ENCODE peak calls at places on chromosome 13, in five cellular contexts. G is esophagus squamous epithelium; N is CD8-positive, alpha-beta T cell; K is endodermal cell; L is CD8-positive, alpha-beta memory T cell. S is an unnamed sample.

GRCh38 chr13:40407567-40407966 is 258.9 kb downstream of the FOXO1 start:
- DNase-seq in N (no peak), K (no peak), G (no peak), L (no peak), S (no peak)

GRCh38 chr13:21567714-21568113 is 36.3 kb downstream of the MICU2 start:
- DNase-seq in L (no peak), N (no peak), K (no peak), G (no peak), S (no peak)

GRCh38 chr13:21673592-21674270 is 2.9 kb downstream of the FGF9 start:
- DNase-seq in L (peak; percentile 16), G (no peak), N (no peak), K (peak; percentile 84), S (peak; percentile 21)

GRCh38 chr13:76886292-76887061 is at the start of gene KCTD12:
- DNase-seq in N (peak; percentile 54), L (peak; percentile 48), K (peak; percentile 87), G (peak; percentile 57), S (peak; percentile 77)

GRCh38 chr13:99993660-99994455 is 12.3 kb downstream of the ZIC2 start:
- DNase-seq in K (no peak), G (no peak), L (no peak), N (no peak), S (no peak)

GRCh38 chr13:24694907-24695306 is 14.7 kb downstream of the ATP12A start:
- DNase-seq in K (no peak), L (no peak), N (no peak), G (no peak), S (no peak)

GRCh38 chr13:36979361-36980040 is 19.6 kb downstream of the ALG5 start:
- DNase-seq in N (no peak), K (no peak), G (no peak), L (no peak), S (no peak)

GRCh38 chr13:32940601-32941000 is 75.6 kb upstream of the KL start:
- DNase-seq in K (no peak), G (no peak), L (no peak), N (no peak), S (peak; percentile 96)

GRCh38 chr13:23322353-23323336 is 110.9 kb downstream of the SACS start:
- DNase-seq in G (no peak), N (no peak), L (no peak), K (no peak), S (no peak)

GRCh38 chr13:34719060-34719875 is 222.8 kb upstream of the NBEA start:
- DNase-seq in N (no peak), K (no peak), G (no peak), L (no peak), S (no peak)

GRCh38 chr13:64591981-64592380 is 2638.2 kb downstream of the PCDH9 start:
- DNase-seq in L (no peak), N (no peak), G (no peak), K (no peak), S (no peak)

GRCh38 chr13:76632388-76633044 is 253.7 kb downstream of the KCTD12 start:
- DNase-seq in K (peak; percentile 77), L (no peak), N (no peak), G (no peak), S (peak; percentile 8)

GRCh38 chr13:30479154-30479553 is 13.4 kb upstream of the HMGB1 start:
- DNase-seq in L (no peak), N (no peak), G (no peak), K (no peak), S (no peak)
- H3K4me1 ChIP-seq in L (no peaks in the 10 kb centered on the region), N (no peaks in the 10 kb centered on the region), G (no peaks in the 10 kb centered on the region), K (no peaks in the 10 kb centered on the region), S (peaks cover 12% of the 10 kb centered on the region)

GRCh38 chr13:102631198-102631597 is 34.4 kb downstream of the TPP2 start:
- DNase-seq in G (no peak), N (no peak), K (no peak), L (no peak), S (no peak)

GRCh38 chr13:102628559-102628958 is 31.8 kb downstream of the TPP2 start:
- DNase-seq in N (no peak), L (no peak), K (no peak), G (no peak), S (no peak)

GRCh38 chr13:102626928-102627327 is 30.1 kb downstream of the TPP2 start:
- DNase-seq in G (no peak), N (no peak), L (no peak), K (no peak), S (no peak)
- H3K36me3 ChIP-seq in G (peaks cover 98% of the 10 kb centered on the region), N (peaks cover 41% of the 10 kb centered on the region), L (peaks cover 62% of the 10 kb centered on the region), K (peaks cover 92% of the 10 kb centered on the region), S (peaks cover 58% of the 10 kb centered on the region)

GRCh38 chr13:73337511-73337910 is 278.7 kb downstream of the KLF5 start:
- DNase-seq in N (no peak), L (no peak), K (no peak), G (no peak), S (no peak)
- H3K4me1 ChIP-seq in N (no peaks in the 10 kb centered on the region), L (no peaks in the 10 kb centered on the region), K (no peaks in the 10 kb centered on the region), G (peaks cover 64% of the 10 kb centered on the region), S (peaks cover 24% of the 10 kb centered on the region)

DNA sequence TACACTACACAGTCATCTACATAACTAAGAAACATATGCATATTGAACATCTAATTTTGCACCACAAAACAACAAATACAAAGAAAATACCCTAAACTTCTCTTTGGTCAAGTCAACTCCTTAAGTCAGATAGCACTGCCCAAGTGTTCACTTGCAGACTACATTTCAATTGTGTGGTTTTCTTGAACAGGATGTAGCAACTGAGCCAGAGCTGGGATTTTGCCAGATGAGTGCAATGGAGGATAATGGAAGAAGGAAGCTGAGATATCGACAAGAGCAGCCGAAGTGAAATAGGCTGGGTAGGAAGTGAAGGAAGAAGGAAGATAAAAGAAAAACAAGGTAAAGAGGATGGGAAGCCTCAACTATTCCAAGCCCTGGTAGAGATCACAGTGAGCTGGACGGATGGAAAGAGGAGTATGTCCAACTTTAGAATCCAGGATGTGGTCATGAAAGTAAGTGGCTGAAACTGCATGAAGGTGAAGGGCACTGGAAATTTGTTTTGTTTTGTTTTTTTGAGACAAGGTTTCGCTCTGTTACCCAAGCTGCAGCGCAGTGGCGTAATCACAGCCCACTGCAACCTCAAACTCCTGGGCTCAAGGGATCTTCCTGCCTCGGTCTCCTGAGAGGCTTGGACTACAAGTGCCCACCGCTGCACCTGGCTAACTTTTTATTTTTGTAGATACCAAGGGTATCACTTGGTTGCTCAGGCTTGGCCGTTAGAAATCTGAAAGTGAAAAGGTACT is 15.0 kb downstream of the NUFIP1 start:
- DNase-seq in N (no peak), G (no peak), L (no peak), K (no peak), S (no peak)
- H3K36me3 ChIP-seq in N (peaks cover 9% of the 10 kb centered on the region), G (peaks cover 58% of the 10 kb centered on the region), L (peaks cover 14% of the 10 kb centered on the region), K (peaks cover 56% of the 10 kb centered on the region), S (peaks cover 33% of the 10 kb centered on the region)

GRCh38 chr13:52884429-52884828 is 36.0 kb upstream of the PCDH8 start:
- DNase-seq in K (peak; percentile 4), L (no peak), N (no peak), G (no peak), S (no peak)
- H3K4me1 ChIP-seq in K (peaks cover 9% of the 10 kb centered on the region), L (no peaks in the 10 kb centered on the region), N (no peaks in the 10 kb centered on the region), G (peaks cover 13% of the 10 kb centered on the region), S (no peaks in the 10 kb centered on the region)

GRCh38 chr13:49972709-49973108 is 24.1 kb upstream of the TRIM13 start:
- DNase-seq in G (no peak), L (no peak), K (no peak), N (no peak), S (no peak)
- H3K36me3 ChIP-seq in G (no peaks in the 10 kb centered on the region), L (no peaks in the 10 kb centered on the region), K (no peaks in the 10 kb centered on the region), N (no peaks in the 10 kb centered on the region), S (no peaks in the 10 kb centered on the region)

GRCh38 chr13:107799001-107799400 is 416.3 kb downstream of the LIG4 start:
- DNase-seq in L (no peak), N (no peak), G (no peak), K (no peak), S (no peak)
- H3K4me1 ChIP-seq in L (no peaks in the 10 kb centered on the region), N (no peaks in the 10 kb centered on the region), G (no peaks in the 10 kb centered on the region), K (no peaks in the 10 kb centered on the region), S (no peaks in the 10 kb centered on the region)

GRCh38 chr13:109428146-109428545 is 358.2 kb downstream of the IRS2 start:
- DNase-seq in L (no peak), K (no peak), G (no peak), N (no peak), S (no peak)

GRCh38 chr13:109425821-109426689 is 360.3 kb downstream of the IRS2 start:
- DNase-seq in N (no peak), G (no peak), L (no peak), K (no peak), S (no peak)

GRCh38 chr13:109427695-109428094 is 358.7 kb downstream of the IRS2 start:
- DNase-seq in G (no peak), L (no peak), N (no peak), K (no peak), S (no peak)

GRCh38 chr13:109427148-109427547 is 359.2 kb downstream of the IRS2 start:
- DNase-seq in G (no peak), N (no peak), K (no peak), L (no peak), S (no peak)

GRCh38 chr13:109426690-109426990 is 359.7 kb downstream of the IRS2 start:
- DNase-seq in K (no peak), L (no peak), N (no peak), G (no peak), S (no peak)
- H3K36me3 ChIP-seq in K (no peaks in the 10 kb centered on the region), L (no peaks in the 10 kb centered on the region), N (no peaks in the 10 kb centered on the region), G (no peaks in the 10 kb centered on the region), S (no peaks in the 10 kb centered on the region)

DNA sequence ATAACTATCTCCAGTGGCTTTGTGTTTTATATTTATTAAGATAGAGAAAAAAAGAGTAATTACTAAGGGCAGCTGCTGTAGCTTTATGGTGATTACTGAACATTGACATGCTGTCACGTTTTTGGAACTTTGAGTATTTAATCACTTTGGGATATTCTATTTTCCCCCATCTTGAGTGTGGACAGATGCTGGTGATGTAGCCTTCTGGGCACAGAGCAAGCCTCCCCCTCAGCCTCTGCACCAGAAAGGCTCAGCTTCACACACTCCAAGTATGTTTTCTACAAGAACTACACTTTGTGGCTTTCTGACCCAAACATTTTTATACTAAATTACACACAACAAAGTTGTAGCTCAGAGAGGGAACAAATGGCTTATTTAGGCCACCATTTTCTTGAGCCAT is 1.1 kb downstream of the ALOX5AP start:
- DNase-seq in L (no peak), G (no peak), K (no peak), N (no peak), S (no peak)
- H3K4me1 ChIP-seq in L (peaks cover 57% of the 10 kb centered on the region), G (peaks cover 21% of the 10 kb centered on the region), K (peaks cover 6% of the 10 kb centered on the region), N (peaks cover 52% of the 10 kb centered on the region), S (peaks cover 53% of the 10 kb centered on the region)

DNA sequence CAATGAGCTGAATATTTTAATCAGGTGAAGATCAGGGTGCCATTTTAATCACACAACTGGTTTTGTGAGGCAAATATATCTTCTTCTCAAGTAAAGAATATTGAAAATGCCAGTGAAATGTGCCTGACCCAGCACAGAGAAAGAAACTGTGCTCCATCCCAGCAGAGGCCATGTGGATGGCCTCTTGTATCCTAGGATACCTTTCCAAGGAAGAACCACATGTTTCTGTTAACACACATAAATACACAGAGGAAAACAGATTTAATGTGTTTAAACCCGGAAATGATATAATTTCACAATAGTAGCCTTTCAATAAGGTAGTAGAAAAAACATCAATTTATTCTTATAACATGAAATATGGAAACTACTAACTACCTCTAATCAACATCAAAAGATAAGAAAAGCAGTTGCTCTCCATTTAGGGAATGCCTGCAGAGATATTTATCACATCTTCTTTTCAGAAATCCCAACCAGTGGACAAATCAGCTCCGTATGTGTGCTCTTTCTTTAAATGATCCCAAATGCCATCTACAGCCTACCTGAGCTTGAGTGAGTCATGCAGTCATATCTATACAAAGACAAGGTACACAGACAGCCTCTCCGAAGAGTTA is 157.1 kb downstream of the FGF14 start:
- DNase-seq in N (no peak), L (no peak), G (no peak), K (no peak), S (no peak)
- H3K36me3 ChIP-seq in N (no peaks in the 10 kb centered on the region), L (no peaks in the 10 kb centered on the region), G (no peaks in the 10 kb centered on the region), K (no peaks in the 10 kb centered on the region), S (no peaks in the 10 kb centered on the region)

S was measured in SJCRH30.